ENCODE peak calls at places on chromosomes 1 and 21, in five cellular contexts. K is CD8-positive, alpha-beta memory T cell; G is fibroblast of villous mesenchyme; W is HT-29; B is spleen. E is an unnamed sample.

GRCh38 chr1:215146252-215146975 is 63.9 kb downstream of the KCNK2 start:
- DNase-seq in B (no peak), G (peak), W (peak), K (no peak), E (no peak)

GRCh38 chr1:9420835-9421532 is 118.3 kb upstream of the SLC25A33 start:
- DNase-seq in W (no peak), B (no peak), K (no peak), G (no peak), E (no peak)

GRCh38 chr1:65254320-65255087 is 54.8 kb upstream of the DNAJC6 start:
- DNase-seq in W (peak), K (peak), G (peak), B (peak), E (peak)

GRCh38 chr21:41664881-41665765 is 101.7 kb downstream of the RIPK4 start:
- DNase-seq in G (peak), B (peak), K (no peak), W (peak), E (peak)

GRCh38 chr1:87973901-87974300 is 645.2 kb downstream of the LMO4 start:
- DNase-seq in B (no peak), G (no peak), K (no peak), W (no peak), E (no peak)

GRCh38 chr1:202084791-202085681 is 37.7 kb upstream of the GPR37L1 start:
- DNase-seq in K (no peak), W (peak), G (no peak), B (no peak), E (no peak)

GRCh38 chr1:20212685-20213331 is 26.5 kb upstream of the PLA2G2C start:
- DNase-seq in B (peak), G (peak), K (peak), W (peak), E (peak)

GRCh38 chr21:17947546-17947945 is 128.4 kb upstream of the C21orf91 start:
- DNase-seq in G (no peak), B (no peak), K (no peak), W (no peak), E (no peak)

GRCh38 chr1:155077758-155078495 is 710 bp upstream of the EFNA3 start:
- DNase-seq in K (no peak), G (no peak), W (peak), B (peak), E (no peak)

GRCh38 chr1:196403803-196404690 is 204.2 kb downstream of the KCNT2 start:
- DNase-seq in K (no peak), B (no peak), W (no peak), G (peak), E (no peak)

GRCh38 chr1:109499661-109500536 is 6.0 kb downstream of the CYB561D1 start:
- DNase-seq in K (peak), W (peak), B (no peak), G (no peak), E (no peak)

GRCh38 chr1:167043752-167044488 is 46.3 kb downstream of the GPA33 start:
- DNase-seq in K (peak), W (peak), B (peak), G (peak), E (no peak)

GRCh38 chr1:13992489-13993285 is 292.7 kb downstream of the PRDM2 start:
- DNase-seq in K (no peak), B (no peak), W (peak), G (no peak), E (no peak)

GRCh38 chr1:77193951-77194350 is 25.3 kb downstream of the PIGK start:
- DNase-seq in G (no peak), W (no peak), K (no peak), B (no peak), E (no peak)

GRCh38 chr1:178727014-178727895 is 2.2 kb downstream of the RALGPS2 start:
- DNase-seq in K (no peak), G (peak), W (peak), B (no peak), E (no peak)

GRCh38 chr1:225890346-225891228 is 1.6 kb upstream of the LEFTY1 start:
- DNase-seq in B (no peak), W (peak), G (no peak), K (no peak), E (no peak)

GRCh38 chr1:226638001-226638601 is 89.5 kb downstream of the STUM start:
- DNase-seq in W (no peak), K (no peak), B (peak), G (no peak), E (peak)

GRCh38 chr1:245952383-245952989 is 554.6 kb downstream of the SMYD3 start:
- DNase-seq in K (no peak), G (no peak), W (no peak), B (no peak), E (no peak)

GRCh38 chr1:10694274-10694632 is 102.2 kb downstream of the CASZ1 start:
- DNase-seq in W (peak), K (peak), G (peak), B (no peak), E (no peak)

GRCh38 chr1:82848043-82848442 is 1047.3 kb downstream of the ADGRL2 start:
- DNase-seq in W (no peak), B (no peak), K (no peak), G (no peak), E (no peak)

GRCh38 chr1:92736395-92736794 is 48.5 kb downstream of the EVI5 start:
- DNase-seq in B (no peak), K (no peak), G (no peak), W (peak), E (no peak)

GRCh38 chr1:182739545-182739944 is 50.0 kb upstream of the NPL start:
- DNase-seq in W (no peak), G (no peak), K (no peak), B (no peak), E (no peak)

GRCh38 chr1:242004751-242005495 is 6.0 kb upstream of the MAP1LC3C start:
- DNase-seq in B (no peak), K (no peak), G (no peak), W (no peak), E (no peak)

GRCh38 chr1:1250828-1251284 is 4.3 kb upstream of the C1QTNF12 start:
- DNase-seq in B (peak), K (peak), G (no peak), W (no peak), E (no peak)

GRCh38 chr1:29521846-29522580 is 285.7 kb downstream of the PTPRU start:
- DNase-seq in K (no peak), G (no peak), W (no peak), B (peak), E (no peak)

GRCh38 chr1:113980120-113980519 is 846 bp downstream of the OLFML3 start:
- DNase-seq in W (no peak), K (no peak), G (peak), B (peak), E (peak)

GRCh38 chr1:86825294-86825693 is 88.6 kb downstream of the SELENOF start:
- DNase-seq in K (no peak), G (peak), B (no peak), W (peak), E (no peak)

GRCh38 chr1:241749924-241750695 is 97.9 kb upstream of the EXO1 start:
- DNase-seq in K (no peak), G (no peak), W (no peak), B (no peak), E (no peak)

GRCh38 chr1:31062867-31063380 is 2.6 kb downstream of the PUM1 start:
- DNase-seq in W (no peak), K (no peak), B (no peak), G (no peak), E (no peak)

GRCh38 chr1:188062456-188062855 is 1233.7 kb downstream of the PLA2G4A start:
- DNase-seq in W (no peak), B (no peak), G (peak), K (no peak), E (no peak)

GRCh38 chr1:115713906-115714305 is 54.6 kb downstream of the CASQ2 start:
- DNase-seq in B (no peak), K (no peak), W (no peak), G (no peak), E (no peak)

GRCh38 chr1:5920201-5920600 is 72.0 kb downstream of the NPHP4 start:
- DNase-seq in B (no peak), G (no peak), W (no peak), K (no peak), E (peak)

GRCh38 chr1:175384546-175384945 is 192.0 kb upstream of the KIAA0040 start:
- DNase-seq in B (no peak), W (no peak), G (no peak), K (no peak), E (no peak)

GRCh38 chr1:180366386-180367068 is 135.8 kb downstream of the ACBD6 start:
- DNase-seq in W (no peak), G (peak), B (no peak), K (no peak), E (no peak)

GRCh38 chr1:94827434-94827833 is 7.3 kb downstream of the SLC44A3 start:
- DNase-seq in B (no peak), K (no peak), W (no peak), G (no peak), E (no peak)

GRCh38 chr1:67832737-67833594 is at the start of gene GNG12:
- DNase-seq in W (peak), K (no peak), G (peak), B (peak), E (peak)